ENCODE peak calls at places on chromosomes 3 and 15, in nine cellular contexts. P is Ammon's horn; M is GM03348; Z is activated T-cell treated with anti-CD3 and anti-CD28 coated beads, Interleukin-2, amount 50 U/mL, for 1 hour; A is anterior cingulate cortex; U is cardiac fibroblast; D is activated CD4-positive, alpha-beta T cell treated with anti-CD3 and anti-CD28 coated beads, Interleukin-2, amount 50 U/mL, for 24 hours; H is NCI-H460; E is CD8-positive, alpha-beta T cell. Q is an unnamed sample.

GRCh38 chr3:154598166-154598565 is 168.2 kb upstream of the GPR149 start:
- DNase-seq in P (no peak), M (no peak), Z (no peak), A (no peak), U (no peak), D (no peak), H (no peak), E (no peak), Q (peak; percentile 45)

GRCh38 chr3:145735631-145736030 is 425.4 kb downstream of the PLOD2 start:
- DNase-seq in P (no peak), M (no peak), Z (no peak), A (no peak), U (no peak), D (no peak), H (no peak), E (no peak), Q (no peak)

GRCh38 chr3:131713416-131714118 is 210.8 kb upstream of the MRPL3 start:
- DNase-seq in P (no peak), M (no peak), Z (no peak), A (no peak), U (no peak), D (no peak), H (no peak), E (no peak), Q (no peak)

GRCh38 chr15:33654859-33655258 is 313.4 kb upstream of the CHRM5 start:
- DNase-seq in P (peak; percentile 9), M (no peak), Z (no peak), A (no peak), U (peak; percentile 2), D (no peak), H (no peak), E (no peak), Q (no peak)

GRCh38 chr15:90184119-90184785 is 16.9 kb upstream of the SEMA4B start:
- DNase-seq in P (peak; percentile 54), M (peak; percentile 84), Z (no peak), A (peak; percentile 79), U (peak; percentile 80), D (no peak), H (peak; percentile 63), E (no peak), Q (peak; percentile 84)

GRCh38 chr3:51777985-51778384 is 1.1 kb downstream of the IQCF6 start:
- DNase-seq in P (peak; percentile 68), M (no peak), Z (no peak), A (no peak), U (no peak), D (no peak), H (no peak), E (no peak), Q (peak; percentile 5)

GRCh38 chr3:88707837-88708236 is 399.6 kb upstream of the EPHA3 start:
- DNase-seq in P (no peak), M (no peak), Z (no peak), A (no peak), U (no peak), D (no peak), H (no peak), E (no peak), Q (no peak)

GRCh38 chr3:56795097-56795806 is 6.5 kb downstream of the ARHGEF3 start:
- DNase-seq in P (no peak), M (no peak), Z (no peak), A (no peak), U (peak; percentile 69), D (no peak), H (no peak), E (no peak), Q (no peak)

GRCh38 chr3:51967384-51968174 is at the start of gene PCBP4:
- DNase-seq in P (peak; percentile 89), M (peak; percentile 93), Z (peak; percentile 57), A (peak; percentile 74), U (no peak), D (no peak), H (peak; percentile 29), E (peak; percentile 28), Q (no peak)

GRCh38 chr3:50241163-50241562 is 5.2 kb downstream of the GNAI2 start:
- DNase-seq in P (no peak), M (no peak), Z (no peak), A (no peak), U (no peak), D (no peak), H (no peak), E (no peak), Q (no peak)

GRCh38 chr3:48130321-48130881 is 57.8 kb downstream of the CDC25A start:
- DNase-seq in P (peak; percentile 60), M (peak; percentile 81), Z (no peak), A (peak; percentile 23), U (peak; percentile 68), D (no peak), H (no peak), E (no peak), Q (no peak)

GRCh38 chr3:143697975-143698374 is 150.3 kb downstream of the SLC9A9 start:
- DNase-seq in P (peak; percentile 31), M (no peak), Z (no peak), A (no peak), U (peak; percentile 15), D (no peak), H (no peak), E (no peak), Q (no peak)

GRCh38 chr3:102525624-102526023 is 90.8 kb downstream of the ZPLD1 start:
- DNase-seq in P (no peak), M (no peak), Z (no peak), A (no peak), U (no peak), D (no peak), H (no peak), E (no peak), Q (no peak)

GRCh38 chr3:100032262-100032661 is 82.0 kb downstream of the FILIP1L start:
- DNase-seq in P (peak; percentile 46), M (peak; percentile 57), Z (no peak), A (no peak), U (peak; percentile 95), D (no peak), H (no peak), E (no peak), Q (peak; percentile 40)

GRCh38 chr15:101152914-101153313 is 98.9 kb downstream of the CHSY1 start:
- DNase-seq in P (peak; percentile 34), M (no peak), Z (no peak), A (no peak), U (no peak), D (no peak), H (no peak), E (no peak), Q (no peak)

GRCh38 chr15:68775671-68776476 is 44.8 kb downstream of the ANP32A start:
- DNase-seq in P (peak; percentile 83), M (peak; percentile 50), Z (no peak), A (peak; percentile 40), U (peak; percentile 59), D (no peak), H (no peak), E (no peak), Q (no peak)

GRCh38 chr15:43879386-43880355 is 52.9 kb downstream of the WDR76 start:
- DNase-seq in P (no peak), M (no peak), Z (no peak), A (no peak), U (no peak), D (no peak), H (no peak), E (no peak), Q (no peak)

GRCh38 chr15:93282808-93283207 is 193.8 kb upstream of the RGMA start:
- DNase-seq in P (no peak), M (no peak), Z (no peak), A (no peak), U (no peak), D (no peak), H (no peak), E (no peak), Q (no peak)

GRCh38 chr3:128478576-128479506 is 12.2 kb upstream of the DNAJB8 start:
- DNase-seq in P (no peak), M (no peak), Z (no peak), A (no peak), U (no peak), D (no peak), H (no peak), E (no peak), Q (no peak)

GRCh38 chr15:37764733-37765191 is 169.7 kb upstream of the TMCO5A start:
- DNase-seq in P (peak; percentile 18), M (peak; percentile 59), Z (no peak), A (no peak), U (peak; percentile 85), D (no peak), H (peak; percentile 32), E (no peak), Q (peak; percentile 33)

GRCh38 chr3:5710718-5711117 is 523.2 kb downstream of the EDEM1 start:
- DNase-seq in P (no peak), M (no peak), Z (no peak), A (no peak), U (no peak), D (no peak), H (no peak), E (no peak), Q (no peak)

GRCh38 chr3:125519678-125520562 is at the start of gene SNX4:
- DNase-seq in P (peak; percentile 95), M (peak; percentile 97), Z (peak; percentile 86), A (peak; percentile 85), U (peak; percentile 94), D (peak; percentile 62), H (peak; percentile 81), E (peak; percentile 86), Q (peak; percentile 92)

GRCh38 chr15:97984157-97984556 is 23.7 kb downstream of the ARRDC4 start:
- DNase-seq in P (no peak), M (no peak), Z (no peak), A (no peak), U (no peak), D (no peak), H (no peak), E (no peak), Q (no peak)

Q was measured in cerebellar cortex.